ENCODE peak calls at places on chromosomes 6 and 20, in five cellular contexts. M, I, W, Q and B are unnamed samples.

GRCh38 chr6:11229267-11230043 is 3.0 kb downstream of the NEDD9 start:
- DNase-seq in I (no peak), Q (peak), W (no peak), M (no peak), B (no peak)

GRCh38 chr6:140609321-140609720 is 1234.9 kb upstream of the CITED2 start:
- DNase-seq in M (no peak), Q (no peak), W (no peak), I (no peak), B (no peak)

GRCh38 chr6:9710574-9710973 is 704.3 kb downstream of the TFAP2A start:
- DNase-seq in Q (no peak), M (no peak), W (no peak), I (no peak), B (peak)

GRCh38 chr20:40443731-40444130 is 245.3 kb downstream of the MAFB start:
- DNase-seq in M (no peak), Q (no peak), I (no peak), W (no peak), B (no peak)

GRCh38 chr6:99241905-99242534 is 107.5 kb downstream of the FAXC start:
- DNase-seq in I (no peak), Q (peak), W (peak), M (peak), B (no peak)

GRCh38 chr20:46713957-46714834 is 4.7 kb downstream of the SLC2A10 start:
- DNase-seq in I (no peak), Q (no peak), W (no peak), M (no peak), B (no peak)

GRCh38 chr20:50567860-50568548 is 57.8 kb downstream of the PTPN1 start:
- DNase-seq in W (no peak), I (no peak), Q (no peak), M (no peak), B (no peak)

GRCh38 chr6:125153541-125154183 is at the start of gene TPD52L1:
- DNase-seq in Q (peak), M (peak), I (no peak), W (peak), B (peak)

GRCh38 chr6:160042788-160043301 is 74.0 kb downstream of the IGF2R start:
- DNase-seq in I (no peak), Q (no peak), M (no peak), W (peak), B (no peak)

GRCh38 chr6:170205534-170206316 is 85.2 kb downstream of the DLL1 start:
- DNase-seq in W (no peak), I (no peak), Q (no peak), M (no peak), B (no peak)

GRCh38 chr20:13277663-13278295 is 56.7 kb downstream of the ISM1 start:
- DNase-seq in W (no peak), I (no peak), M (no peak), Q (no peak), B (no peak)

GRCh38 chr6:25714765-25715164 is 39.8 kb upstream of the SLC17A4 start:
- DNase-seq in M (no peak), W (no peak), I (no peak), Q (no peak), B (no peak)

GRCh38 chr6:156160788-156161150 is 616.4 kb upstream of the ARID1B start:
- DNase-seq in Q (no peak), M (no peak), I (no peak), W (no peak), B (no peak)

GRCh38 chr20:46089076-46089337 is 755 bp downstream of the NCOA5 start:
- DNase-seq in W (peak), I (no peak), M (peak), Q (no peak), B (no peak)

GRCh38 chr6:124436803-124437202 is 525.4 kb upstream of the RNF217 start:
- DNase-seq in M (no peak), Q (no peak), W (no peak), I (no peak), B (no peak)

GRCh38 chr6:24974182-24975171 is 38.7 kb upstream of the RIPOR2 start:
- DNase-seq in W (no peak), Q (no peak), M (no peak), I (no peak), B (no peak)

GRCh38 chr6:90338409-90338808 is 41.8 kb upstream of the BACH2 start:
- DNase-seq in I (no peak), Q (no peak), M (no peak), W (no peak), B (no peak)

GRCh38 chr20:38210741-38211140 is 45.7 kb upstream of the TGM2 start:
- DNase-seq in M (peak), W (no peak), Q (no peak), I (no peak), B (no peak)

GRCh38 chr20:50516180-50516934 is 6.2 kb downstream of the PTPN1 start:
- DNase-seq in W (no peak), M (no peak), Q (no peak), I (peak), B (no peak)

GRCh38 chr6:41560440-41561192 is 14.4 kb downstream of the FOXP4 start:
- DNase-seq in Q (peak), M (no peak), I (no peak), W (no peak), B (no peak)

GRCh38 chr6:44052419-44053011 is 74.7 kb downstream of the MRPL14 start:
- DNase-seq in W (no peak), I (no peak), Q (peak), M (peak), B (peak)

GRCh38 chr20:49562341-49563014 is 5.5 kb downstream of the PTGIS start:
- DNase-seq in W (no peak), I (no peak), Q (peak), M (peak), B (no peak)

GRCh38 chr6:134253681-134254080 is 64.2 kb downstream of the SGK1 start:
- DNase-seq in W (peak), I (no peak), Q (no peak), M (no peak), B (no peak)

GRCh38 chr20:34977365-34978091 is 21.9 kb downstream of the MYH7B start:
- DNase-seq in W (peak), Q (no peak), M (no peak), I (no peak), B (no peak)

GRCh38 chr20:57047281-57048026 is 219.0 kb downstream of the BMP7 start:
- DNase-seq in M (no peak), W (peak), Q (no peak), I (no peak), B (peak)

GRCh38 chr20:58628491-58629212 is 22.4 kb upstream of the STX16 start:
- DNase-seq in W (no peak), I (no peak), Q (no peak), M (peak), B (no peak)

GRCh38 chr20:49724637-49725606 is 11.2 kb upstream of the B4GALT5 start:
- DNase-seq in W (peak), M (peak), Q (no peak), I (no peak), B (no peak)

GRCh38 chr6:52125139-52125538 is 37.7 kb upstream of the PKHD1 start:
- DNase-seq in M (no peak), I (no peak), Q (no peak), W (peak), B (no peak)
- TF ChIP-seq ESRRA in M (no peak), I (no peak), Q (no peak), W (no peak), B (no peak)

GRCh38 chr6:386688-387266 is 4.8 kb upstream of the IRF4 start:
- DNase-seq in I (no peak), W (no peak), M (no peak), Q (no peak), B (no peak)

GRCh38 chr6:385614-386013 is 5.9 kb upstream of the IRF4 start:
- DNase-seq in I (no peak), W (no peak), Q (no peak), M (no peak), B (no peak)

GRCh38 chr6:389143-389542 is 2.4 kb upstream of the IRF4 start:
- DNase-seq in M (no peak), Q (no peak), I (no peak), W (no peak), B (no peak)

GRCh38 chr6:388202-388903 is 3.2 kb upstream of the IRF4 start:
- DNase-seq in M (no peak), Q (no peak), W (no peak), I (no peak), B (no peak)

GRCh38 chr6:387293-387694 is 4.3 kb upstream of the IRF4 start:
- DNase-seq in Q (no peak), W (no peak), M (no peak), I (no peak), B (no peak)
- TF ChIP-seq ESRRA in Q (no peak), W (no peak), M (no peak), I (no peak), B (no peak)

GRCh38 chr6:138535728-138536454 is 36.6 kb upstream of the NHSL1 start:
- DNase-seq in W (peak), I (no peak), M (no peak), Q (no peak), B (no peak)

GRCh38 chr6:138540468-138540867 is 41.2 kb upstream of the NHSL1 start:
- DNase-seq in Q (no peak), I (no peak), M (no peak), W (no peak), B (no peak)

GRCh38 chr6:138539882-138540281 is 40.6 kb upstream of the NHSL1 start:
- DNase-seq in I (no peak), M (no peak), W (no peak), Q (no peak), B (no peak)

GRCh38 chr6:138537090-138537489 is 37.8 kb upstream of the NHSL1 start:
- DNase-seq in I (no peak), W (no peak), M (no peak), Q (no peak), B (no peak)

GRCh38 chr6:138538390-138539031 is 39.2 kb upstream of the NHSL1 start:
- DNase-seq in M (no peak), I (no peak), Q (no peak), W (peak), B (no peak)
- TF ChIP-seq ESRRA in M (no peak), I (no peak), Q (no peak), W (no peak), B (no peak)

GRCh38 chr20:4122931-4123330 is 107.6 kb upstream of the RNF24 start:
- DNase-seq in Q (no peak), M (no peak), I (no peak), W (no peak), B (no peak)

GRCh38 chr20:4117867-4118266 is 102.5 kb upstream of the RNF24 start:
- DNase-seq in Q (no peak), I (no peak), W (no peak), M (no peak), B (no peak)

GRCh38 chr20:4123537-4124225 is 108.3 kb upstream of the RNF24 start:
- DNase-seq in I (no peak), M (no peak), Q (no peak), W (no peak), B (no peak)

GRCh38 chr20:4119854-4120209 is 104.5 kb upstream of the RNF24 start:
- DNase-seq in I (no peak), M (no peak), Q (no peak), W (no peak), B (no peak)

GRCh38 chr20:4120921-4121321 is 105.6 kb upstream of the RNF24 start:
- DNase-seq in Q (no peak), M (no peak), I (no peak), W (no peak), B (no peak)
- TF ChIP-seq ESRRA in Q (no peak), M (no peak), I (no peak), W (no peak), B (no peak)

DNA sequence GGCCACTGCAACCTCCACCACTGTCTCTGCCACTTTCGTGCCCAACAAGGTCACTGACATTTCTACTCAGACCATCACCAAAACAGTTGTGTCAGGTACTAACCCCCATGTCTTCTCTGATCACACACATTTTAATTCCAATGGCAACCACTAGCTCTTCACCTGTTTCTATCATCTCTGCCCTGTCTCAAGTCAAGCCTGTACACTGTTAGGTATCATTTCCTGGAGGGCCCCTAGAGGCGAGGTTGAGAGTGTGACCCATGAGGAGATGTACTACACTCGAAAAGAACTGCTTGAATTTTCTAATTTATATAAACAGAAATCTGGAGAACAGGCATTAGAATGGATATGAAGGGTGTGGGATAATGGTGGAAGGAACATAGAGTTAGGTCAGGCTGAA is 17.4 kb upstream of the MUC21 start:
- DNase-seq in I (no peak), Q (no peak), M (no peak), W (no peak), B (no peak)
- TF ChIP-seq ESRRA in I (no peak), Q (no peak), M (no peak), W (no peak), B (no peak)

DNA sequence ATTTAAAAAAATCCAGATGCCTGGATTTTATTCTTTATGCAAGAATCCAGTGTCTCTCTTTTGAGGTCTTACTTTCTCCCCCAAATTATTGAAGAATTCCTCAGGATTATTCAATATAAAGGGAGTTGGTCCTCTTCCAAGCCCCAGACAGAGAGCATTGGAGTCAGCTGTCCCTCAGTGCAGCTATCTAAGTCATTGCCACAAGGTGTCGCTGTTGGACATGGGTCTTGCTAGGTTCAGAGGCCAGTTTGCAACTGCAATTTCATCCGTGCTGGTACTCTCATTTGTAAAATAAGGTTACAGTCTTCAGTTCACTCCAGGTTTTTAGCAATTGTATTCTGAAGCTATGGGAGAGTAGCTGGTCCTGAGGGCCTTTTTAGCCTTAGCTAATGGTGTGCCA is 27.8 kb downstream of the CCN2 start:
- DNase-seq in Q (peak), M (peak), I (no peak), W (peak), B (peak)
- TF ChIP-seq ESRRA in Q (no peak), M (no peak), I (no peak), W (no peak), B (no peak)